ENCODE peak calls at places on chromosomes 4 and X, in ten cellular contexts. J is NCI-H748 treated with DMSO at 0.1 percent for 48 hours; K is ACHN; F is Caco-2; E is COR-L47; Z is A172; Y is fibroblast of the conjunctiva; W is activated CD4-positive, alpha-beta T cell treated with anti-CD3 and anti-CD28 coated beads for 1 hour; C is choroid plexus epithelial cell; S is H4. R is an unnamed sample.

GRCh38 chrX:40012039-40012799 is 85.5 kb downstream of the BCOR start:
- DNase-seq in K (no peak), S (peak; percentile 30), J (peak; percentile 9), Y (no peak), F (peak; percentile 31), E (peak; percentile 23), W (no peak), C (peak; percentile 71), Z (no peak), R (no peak)

GRCh38 chrX:72018277-72019112 is 107.8 kb downstream of the NHSL2 start:
- DNase-seq in C (peak; percentile 90), F (peak; percentile 81), Z (peak; percentile 62), W (peak; percentile 73), E (peak; percentile 31), S (peak; percentile 80), K (peak; percentile 70), Y (peak; percentile 78), J (peak; percentile 9), R (peak; percentile 71)

GRCh38 chrX:131747173-131747572 is 203.3 kb downstream of the OR13H1 start:
- DNase-seq in W (no peak), C (no peak), J (peak; percentile 84), Z (peak; percentile 75), S (peak; percentile 91), Y (peak; percentile 89), F (no peak), E (no peak), K (no peak), R (peak; percentile 94)

GRCh38 chr4:75724867-75725724 is 719 bp downstream of the USO1 start:
- DNase-seq in J (peak; percentile 41), E (peak; percentile 16), K (peak; percentile 77), Y (peak; percentile 57), S (peak; percentile 48), C (peak; percentile 86), F (peak; percentile 77), W (peak; percentile 22), Z (peak; percentile 28), R (peak; percentile 60)

GRCh38 chrX:49829016-49829415 is at the start of gene PAGE4:
- DNase-seq in F (no peak), Y (no peak), W (no peak), E (no peak), C (no peak), S (no peak), K (no peak), J (no peak), Z (no peak), R (no peak)

GRCh38 chr4:156568479-156568878 is 403.1 kb downstream of the PDGFC start:
- DNase-seq in E (peak; percentile 30), C (no peak), W (no peak), Z (no peak), J (no peak), Y (no peak), S (no peak), K (no peak), F (no peak), R (no peak)

GRCh38 chr4:81207793-81208192 is 7.2 kb downstream of the PRKG2 start:
- DNase-seq in F (no peak), J (no peak), C (peak; percentile 93), Y (peak; percentile 78), S (no peak), K (no peak), E (no peak), W (no peak), Z (peak; percentile 0), R (no peak)

GRCh38 chrX:102833136-102833535 is 103.9 kb upstream of the RAB40AL start:
- DNase-seq in Y (no peak), F (no peak), S (no peak), J (no peak), Z (peak; percentile 1), C (peak; percentile 27), W (no peak), K (peak; percentile 5), E (no peak), R (no peak)

GRCh38 chrX:17744896-17745523 is 7.7 kb downstream of the SCML1 start:
- DNase-seq in S (no peak), F (no peak), E (no peak), Z (peak; percentile 6), W (no peak), K (peak; percentile 1), Y (no peak), C (peak; percentile 27), J (peak; percentile 5), R (peak; percentile 3)

GRCh38 chr4:1588306-1588705 is 95.8 kb downstream of the FAM53A start:
- DNase-seq in S (no peak), E (no peak), W (no peak), K (no peak), C (no peak), F (no peak), Y (no peak), J (no peak), Z (no peak), R (no peak)

GRCh38 chr4:42397635-42398447 is 553 bp downstream of the SHISA3 start:
- DNase-seq in S (no peak), K (peak; percentile 23), C (no peak), F (no peak), J (no peak), E (peak; percentile 52), W (no peak), Z (peak; percentile 22), Y (no peak), R (no peak)

GRCh38 chrX:132127748-132128147 is at the start of gene FRMD7:
- DNase-seq in E (no peak), J (no peak), W (no peak), C (peak; percentile 31), K (no peak), Z (no peak), S (no peak), Y (no peak), F (no peak), R (no peak)

GRCh38 chr4:146585761-146586333 is 52.8 kb upstream of the POU4F2 start:
- DNase-seq in E (no peak), J (no peak), S (no peak), Z (peak; percentile 16), C (peak; percentile 78), Y (peak; percentile 20), K (no peak), F (no peak), W (no peak), R (no peak)

GRCh38 chrX:148618472-148619445 is 118.3 kb downstream of the AFF2 start:
- DNase-seq in Y (no peak), F (no peak), K (no peak), E (no peak), S (no peak), J (no peak), W (no peak), Z (no peak), C (no peak), R (no peak)

GRCh38 chrX:129239371-129239770 is 283.9 kb downstream of the SMARCA1 start:
- DNase-seq in J (no peak), Y (no peak), C (peak; percentile 14), Z (peak; percentile 2), F (no peak), E (no peak), S (no peak), K (no peak), W (no peak), R (no peak)

GRCh38 chr4:173014113-173014558 is 154.5 kb upstream of the GALNT7 start:
- DNase-seq in J (no peak), Z (peak; percentile 59), E (no peak), W (no peak), S (peak; percentile 65), C (peak; percentile 82), Y (peak; percentile 30), K (peak; percentile 66), F (no peak), R (peak; percentile 42)

GRCh38 chr4:78629991-78630541 is 78.5 kb downstream of the ANXA3 start:
- DNase-seq in Z (no peak), S (no peak), C (no peak), F (peak; percentile 93), W (no peak), J (no peak), K (no peak), Y (no peak), E (no peak), R (no peak)

GRCh38 chr4:179292443-179292842 is 1850.2 kb upstream of the AGA start:
- DNase-seq in K (no peak), C (no peak), S (no peak), F (no peak), W (no peak), Z (peak; percentile 8), Y (no peak), E (no peak), J (no peak), R (no peak)

GRCh38 chr4:78533854-78534253 is 17.7 kb upstream of the ANXA3 start:
- DNase-seq in J (no peak), K (no peak), F (no peak), C (no peak), Z (no peak), Y (no peak), S (no peak), W (no peak), E (no peak), R (no peak)

GRCh38 chrX:152451731-152451980 is 541 bp upstream of the GABRA3 start:
- DNase-seq in J (no peak), E (no peak), W (no peak), K (no peak), Y (no peak), S (no peak), F (peak; percentile 38), C (no peak), Z (no peak), R (no peak)

GRCh38 chrX:41064028-41064427 is 21.2 kb upstream of the USP9X start:
- DNase-seq in S (no peak), E (no peak), C (peak; percentile 25), K (no peak), J (no peak), F (no peak), Y (no peak), W (no peak), Z (peak; percentile 26), R (no peak)

GRCh38 chr4:157582141-157582540 is 361.6 kb downstream of the GRIA2 start:
- DNase-seq in Z (no peak), C (no peak), E (no peak), J (no peak), K (no peak), F (no peak), S (no peak), W (no peak), Y (no peak), R (peak; percentile 7)

GRCh38 chr4:4387531-4388311 is 819 bp downstream of the NSG1 start:
- DNase-seq in Y (no peak), W (no peak), C (no peak), Z (no peak), E (peak; percentile 36), F (no peak), S (no peak), J (no peak), K (no peak), R (no peak)

GRCh38 chr4:173231916-173232315 is 63.3 kb downstream of the GALNT7 start:
- DNase-seq in E (no peak), S (no peak), W (no peak), K (peak; percentile 44), F (no peak), J (no peak), Z (no peak), Y (no peak), C (peak; percentile 72), R (peak; percentile 53)

GRCh38 chr4:141350122-141350904 is 129.6 kb downstream of the ZNF330 start:
- DNase-seq in F (no peak), S (peak; percentile 91), J (peak; percentile 47), Y (peak; percentile 56), Z (peak; percentile 94), K (peak; percentile 83), E (peak; percentile 86), C (peak; percentile 53), W (no peak), R (peak; percentile 65)

GRCh38 chrX:111445485-111445884 is 33.5 kb upstream of the DCX start:
- DNase-seq in E (peak; percentile 51), W (no peak), F (no peak), J (peak; percentile 72), Z (peak; percentile 2), C (peak; percentile 55), K (peak; percentile 39), S (peak; percentile 50), Y (peak; percentile 16), R (peak; percentile 57)

GRCh38 chr4:87353592-87353991 is 30.9 kb upstream of the HSD17B13 start:
- DNase-seq in K (peak; percentile 41), Z (no peak), Y (peak; percentile 70), S (peak; percentile 47), W (no peak), E (peak; percentile 4), F (no peak), C (peak; percentile 79), J (peak; percentile 7), R (peak; percentile 67)

GRCh38 chrX:45196701-45197100 is 4.0 kb downstream of the DIPK2B start:
- DNase-seq in S (no peak), C (peak; percentile 9), W (no peak), Y (no peak), J (no peak), F (no peak), K (no peak), Z (no peak), E (no peak), R (no peak)

R was measured in SK-MEL-5.